ENCODE peak calls at places on chromosomes 16 and 17, in seven cellular contexts. Q is NAMALWA; V is CD8-positive, alpha-beta memory T cell; F is choroid plexus epithelial cell; O is left colon; D is T-helper 2 cell; X is effector memory CD4-positive, alpha-beta T cell. B is an unnamed sample.

GRCh38 chr16:15979801-15980200 is 30.4 kb downstream of the ABCC1 start:
- DNase-seq in Q (no peak), V (no peak), F (no peak), O (no peak), D (no peak), X (no peak), B (no peak)

GRCh38 chr16:85057212-85057889 is 29.8 kb downstream of the KIAA0513 start:
- DNase-seq in Q (peak), V (no peak), F (no peak), O (no peak), D (no peak), X (no peak), B (no peak)

GRCh38 chr16:89285381-89285780 is 67.9 kb downstream of the ZNF778 start:
- DNase-seq in Q (no peak), V (no peak), F (no peak), O (no peak), D (no peak), X (no peak), B (no peak)

GRCh38 chr16:51937771-51938170 is 609.2 kb downstream of the TOX3 start:
- DNase-seq in Q (no peak), V (no peak), F (peak), O (no peak), D (no peak), X (no peak), B (no peak)

GRCh38 chr16:14486520-14487303 is 143.3 kb downstream of the PARN start:
- DNase-seq in Q (no peak), V (no peak), F (peak), O (peak), D (no peak), X (no peak), B (no peak)

GRCh38 chr17:55430531-55431228 is 9.0 kb upstream of the MMD start:
- DNase-seq in Q (peak), V (no peak), F (no peak), O (no peak), D (no peak), X (no peak), B (no peak)

GRCh38 chr17:83180996-83181481 is 101.6 kb downstream of the METRNL start:
- DNase-seq in Q (peak), V (no peak), F (no peak), O (no peak), D (no peak), X (no peak), B (no peak)

GRCh38 chr17:81285179-81285878 is 9.8 kb downstream of the SLC38A10 start:
- DNase-seq in Q (no peak), V (peak), F (peak), O (peak), D (peak), X (peak), B (peak)

GRCh38 chr17:42212382-42212781 is 18.1 kb upstream of the GHDC start:
- DNase-seq in Q (no peak), V (no peak), F (no peak), O (no peak), D (no peak), X (no peak), B (no peak)

B was measured in T-helper 17 cell.